ENCODE peak calls at places on chromosomes 1 and 21, in six cellular contexts. Y is neural progenitor cell, O is cardiac fibroblast, U is fibroblast of lung, D is fibroblast of the aortic adventitia, J is RWPE1. X is an unnamed sample.

GRCh38 chr1:157154940-157155514 is 16.8 kb upstream of the ETV3 start:
- DNase-seq in J (no peak), Y (no peak), O (peak), U (peak), D (peak), X (no peak)

GRCh38 chr1:109636201-109636952 is 16.7 kb downstream of the AMPD2 start:
- DNase-seq in O (peak), J (no peak), U (peak), Y (no peak), D (peak), X (no peak)

GRCh38 chr1:175749075-175749474 is 5.7 kb upstream of the TNR start:
- DNase-seq in Y (no peak), D (no peak), J (no peak), U (no peak), O (no peak), X (no peak)

GRCh38 chr1:201153474-201154388 is 543 bp downstream of the TMEM9 start:
- DNase-seq in O (no peak), U (peak), J (no peak), D (no peak), Y (no peak), X (no peak)

GRCh38 chr1:70459502-70460225 is 48.6 kb downstream of the CTH start:
- DNase-seq in U (peak), J (peak), O (peak), D (peak), Y (no peak), X (no peak)

GRCh38 chr1:74592580-74593355 is 80.4 kb upstream of the LRRC53 start:
- DNase-seq in Y (no peak), D (no peak), J (no peak), U (no peak), O (no peak), X (no peak)

GRCh38 chr1:107572674-107573205 is 392.2 kb downstream of the VAV3 start:
- DNase-seq in Y (no peak), O (peak), J (peak), D (peak), U (peak), X (no peak)

GRCh38 chr1:183506561-183506960 is 34.3 kb downstream of the SMG7 start:
- DNase-seq in J (no peak), Y (no peak), D (no peak), O (peak), U (peak), X (no peak)

GRCh38 chr1:224544276-224544675 is 71.8 kb upstream of the CNIH3 start:
- DNase-seq in Y (no peak), D (peak), U (peak), J (no peak), O (no peak), X (no peak)

GRCh38 chr1:147676306-147677085 is 6.2 kb upstream of the ACP6 start:
- DNase-seq in J (peak), Y (no peak), O (peak), U (peak), D (peak), X (no peak)

GRCh38 chr1:193058529-193059281 is 455 bp downstream of the UCHL5 start:
- DNase-seq in D (peak), U (peak), O (peak), J (peak), Y (no peak), X (peak)

GRCh38 chr21:45366931-45367401 is 38.0 kb upstream of the COL18A1 start:
- DNase-seq in U (peak), Y (no peak), O (peak), J (no peak), D (peak), X (no peak)

GRCh38 chr1:155006601-155007101 is 4.0 kb downstream of the ZBTB7B start:
- DNase-seq in O (peak), U (no peak), Y (peak), D (peak), J (no peak), X (peak)

GRCh38 chr1:155636397-155637153 is 26.6 kb downstream of the MSTO1 start:
- DNase-seq in O (no peak), U (no peak), Y (no peak), D (no peak), J (no peak), X (no peak)

GRCh38 chr1:228500901-228501871 is 14.0 kb downstream of the RNF187 start:
- DNase-seq in D (peak), U (peak), O (peak), J (peak), Y (peak), X (peak)

GRCh38 chr1:150234647-150235435 is 1.1 kb downstream of the ANP32E start:
- DNase-seq in U (peak), O (peak), D (peak), Y (peak), J (peak), X (peak)

GRCh38 chr1:25617626-25618432 is 1.2 kb downstream of the MAN1C1 start:
- DNase-seq in U (no peak), D (no peak), Y (peak), O (no peak), J (no peak), X (peak)

GRCh38 chr1:56094168-56094567 is 485.2 kb downstream of the PLPP3 start:
- DNase-seq in O (no peak), J (no peak), Y (no peak), U (no peak), D (peak), X (no peak)

GRCh38 chr1:52204696-52205095 is 62.8 kb downstream of the ZFYVE9 start:
- DNase-seq in J (no peak), Y (no peak), U (no peak), O (no peak), D (no peak), X (no peak)

GRCh38 chr1:28602536-28603439 is 10.7 kb downstream of the RAB42 start:
- DNase-seq in J (peak), D (peak), U (peak), Y (peak), O (peak), X (peak)

GRCh38 chr1:213982814-213983588 is 4.8 kb upstream of the PROX1 start:
- DNase-seq in O (no peak), U (peak), Y (peak), D (no peak), J (no peak), X (no peak)

GRCh38 chr1:19015476-19015875 is 59.0 kb upstream of the IFFO2 start:
- DNase-seq in D (no peak), Y (no peak), O (no peak), U (no peak), J (no peak), X (no peak)

GRCh38 chr1:145759713-145760112 is 40.4 kb downstream of the CD160 start:
- DNase-seq in Y (no peak), D (no peak), U (no peak), O (no peak), J (no peak), X (no peak)

GRCh38 chr21:14916676-14917141 is 148.1 kb downstream of the NRIP1 start:
- DNase-seq in Y (no peak), U (peak), O (peak), D (no peak), J (no peak), X (no peak)

GRCh38 chr21:46255166-46255565 is 26.6 kb upstream of the LSS start:
- DNase-seq in J (no peak), O (no peak), D (no peak), Y (no peak), U (no peak), X (no peak)

GRCh38 chr1:164560076-164560475 is 1.1 kb downstream of the PBX1 start:
- DNase-seq in U (peak), Y (no peak), J (no peak), D (peak), O (peak), X (no peak)

GRCh38 chr21:39576518-39577128 is 36.1 kb upstream of the B3GALT5 start:
- DNase-seq in O (no peak), D (no peak), Y (no peak), U (no peak), J (no peak), X (no peak)

DNA sequence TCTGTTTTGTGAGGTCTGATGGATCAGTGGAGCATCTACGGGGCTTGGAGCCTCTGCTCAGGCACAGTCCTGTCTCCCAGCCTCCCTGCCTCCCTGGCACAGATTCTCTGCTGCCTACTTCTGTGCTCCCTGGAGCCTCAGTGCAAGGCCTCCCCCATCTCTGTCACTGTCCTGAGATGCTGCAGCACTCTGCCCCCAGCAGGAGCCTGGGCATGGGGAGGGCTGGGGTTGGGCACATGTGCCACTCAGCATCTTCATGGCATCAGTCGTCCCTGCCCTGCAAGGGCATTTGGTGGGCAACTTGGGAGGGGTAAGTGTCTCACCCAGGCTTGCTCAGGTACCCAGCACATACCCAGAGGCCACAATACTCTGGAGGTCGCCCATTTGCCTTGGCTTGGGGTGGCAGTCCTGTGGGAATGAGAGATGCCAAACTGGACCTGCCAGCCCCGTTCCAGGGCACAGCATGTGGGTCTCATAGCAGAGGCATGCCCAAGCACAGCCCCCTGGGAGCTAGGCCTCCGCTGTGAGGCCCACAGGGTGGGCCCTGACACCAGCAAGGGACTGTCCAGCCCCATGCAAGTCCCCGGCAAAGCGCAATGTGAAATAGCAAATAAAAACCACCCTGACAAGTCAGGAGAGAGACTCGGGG is 28.7 kb downstream of the PADI3 start:
- DNase-seq in O (no peak), U (no peak), J (no peak), Y (no peak), D (no peak), X (no peak)
- TF ChIP-seq CTCF in O (no peak), U (no peak), J (no peak), Y (no peak), D (no peak), X (no peak)

DNA sequence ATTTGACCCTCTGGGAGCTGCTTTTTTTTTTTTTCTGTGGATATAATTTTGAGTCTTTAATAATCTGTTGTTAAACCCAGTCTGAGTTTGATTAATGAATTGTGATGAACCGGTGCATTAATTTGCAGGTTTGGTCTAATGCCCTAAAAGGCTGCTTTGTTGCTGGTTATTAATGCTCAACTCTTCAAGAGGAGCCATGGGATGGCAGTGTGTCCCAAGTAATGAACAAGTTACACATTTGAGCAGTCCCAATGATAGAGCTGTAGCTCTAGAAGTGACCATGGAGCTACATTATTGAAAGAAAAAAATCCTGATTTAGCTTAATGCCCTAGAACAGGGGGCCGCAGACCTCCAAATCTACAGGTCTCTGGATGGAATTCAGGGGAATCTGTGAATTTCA is 53.1 kb downstream of the RWDD3 start:
- DNase-seq in U (no peak), O (peak), D (no peak), J (no peak), Y (peak), X (peak)
- TF ChIP-seq CTCF in U (no peak), O (no peak), D (no peak), J (no peak), Y (peak), X (no peak)

DNA sequence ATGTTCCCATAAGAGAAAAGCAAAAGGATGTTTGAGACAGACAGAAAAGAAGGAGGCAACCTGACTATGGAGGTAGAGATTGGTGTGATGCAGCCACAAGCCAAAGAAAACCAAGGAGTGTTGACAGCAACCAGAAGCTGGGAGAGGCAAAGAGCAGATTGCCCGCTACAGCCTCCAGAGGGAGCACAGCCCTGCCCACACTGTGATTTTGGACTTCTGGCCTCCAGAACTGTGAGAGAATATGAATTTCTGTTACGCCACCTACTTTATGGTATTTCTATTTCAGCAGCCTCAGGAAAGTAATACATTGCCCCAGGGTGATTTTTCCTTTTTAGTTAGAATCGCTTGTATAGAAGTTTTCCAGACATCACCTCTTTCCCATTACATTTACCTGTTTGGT is 28.4 kb downstream of the SLAMF6 start:
- DNase-seq in D (no peak), U (no peak), Y (peak), O (no peak), J (no peak), X (no peak)
- TF ChIP-seq CTCF in D (peak), U (no peak), Y (peak), O (no peak), J (no peak), X (no peak)

GRCh38 chr1:32612189-32612881 is 38.0 kb downstream of the ZBTB8OS start:
- DNase-seq in D (peak), Y (peak), O (peak), U (peak), J (peak), X (peak)
- TF ChIP-seq CTCF in D (peak), Y (no peak), O (peak), U (peak), J (peak), X (peak)

DNA sequence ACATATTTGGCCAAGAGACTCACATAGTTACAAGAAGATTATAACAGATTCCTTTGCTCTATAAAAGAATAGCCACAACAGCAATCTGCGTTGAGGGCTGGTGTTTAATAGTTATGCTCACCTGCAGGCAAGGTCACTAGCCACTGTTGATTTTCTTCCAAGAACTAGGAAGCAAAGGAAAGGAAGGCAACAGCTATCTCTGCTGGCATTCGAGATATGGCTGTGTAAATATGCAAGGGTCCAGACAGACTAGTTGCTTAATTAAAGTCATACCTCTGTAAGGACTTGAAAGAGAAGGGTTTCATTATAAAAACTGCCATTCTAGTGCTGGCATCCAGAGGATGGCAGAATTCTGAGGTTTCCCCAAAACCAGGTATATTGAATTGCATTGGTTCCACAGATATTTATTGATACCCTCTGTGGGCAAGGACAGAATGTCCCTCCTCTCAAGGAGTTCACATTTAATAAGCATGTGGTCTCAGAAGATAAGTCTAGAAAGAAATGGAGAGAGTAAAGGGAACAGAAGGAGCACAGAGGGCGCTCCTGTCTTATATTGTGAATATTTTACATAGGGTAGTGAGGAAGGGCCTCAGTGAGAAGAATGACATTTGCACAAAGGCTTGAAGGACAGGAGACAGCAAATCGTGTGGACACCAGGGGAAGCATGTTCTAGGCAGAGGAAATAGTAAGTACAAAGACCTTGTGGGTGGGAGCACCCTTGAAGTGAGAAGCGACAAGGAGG is 23.6 kb upstream of the PLEKHA6 start:
- DNase-seq in J (no peak), D (no peak), O (no peak), Y (no peak), U (no peak), X (no peak)
- TF ChIP-seq CTCF in J (no peak), D (no peak), O (no peak), Y (no peak), U (no peak), X (no peak)

DNA sequence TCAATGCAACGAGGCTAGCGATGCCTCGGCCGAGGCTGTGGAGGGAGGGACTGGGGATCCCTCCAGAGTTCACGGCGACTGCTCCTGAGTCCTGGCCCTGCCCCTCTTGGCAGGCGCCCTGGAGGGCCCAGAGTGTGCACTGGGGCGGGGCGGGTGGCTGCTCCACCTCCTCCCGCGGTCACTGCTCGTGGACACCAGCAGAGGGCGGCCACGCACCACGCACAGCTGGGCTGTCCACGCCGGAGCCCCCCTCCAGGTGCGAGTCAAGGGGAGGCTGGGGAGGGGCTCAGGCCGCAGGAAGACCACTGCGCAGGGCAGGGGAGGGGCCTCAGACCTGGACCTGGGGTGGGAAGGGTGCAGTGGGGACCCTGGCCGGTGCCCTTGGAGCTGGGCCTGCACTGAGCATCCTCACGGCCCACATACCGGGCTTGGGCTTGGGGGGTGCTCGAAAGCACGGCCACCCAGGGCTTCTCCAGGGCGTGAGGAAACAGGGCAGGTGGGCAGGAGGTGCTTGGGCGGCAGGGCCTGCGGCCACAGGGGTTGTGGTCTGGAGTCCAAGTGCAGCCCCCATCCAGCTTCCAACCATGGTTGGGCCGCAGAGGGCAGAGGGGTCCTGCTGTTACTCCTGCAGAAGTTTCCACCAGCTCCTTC is 20.6 kb upstream of the TTC34 start:
- DNase-seq in D (no peak), O (no peak), U (no peak), J (no peak), Y (no peak), X (peak)
- TF ChIP-seq CTCF in D (no peak), O (no peak), U (no peak), J (peak), Y (peak), X (peak)

GRCh38 chr1:33515112-33515511 is 42.7 kb downstream of the ZSCAN20 start:
- DNase-seq in J (no peak), Y (no peak), U (no peak), D (no peak), O (no peak), X (no peak)
- TF ChIP-seq CTCF in J (no peak), Y (no peak), U (no peak), D (no peak), O (no peak), X (no peak)

GRCh38 chr1:112674986-112675727 is 698 bp downstream of the MOV10 start:
- DNase-seq in O (peak), J (peak), D (no peak), U (no peak), Y (peak), X (peak)
- TF ChIP-seq CTCF in O (no peak), J (peak), D (no peak), U (no peak), Y (peak), X (no peak)

X was measured in activated CD8-positive, alpha-beta T cell treated with anti-CD3 and anti-CD28 coated beads for 36 hours.